ENCODE peak calls at places on chromosomes 13 and 19, in nine cellular contexts. One of them, this sample, is unnamed.

GRCh38 chr13:91546865-91547264 is 148.4 kb downstream of the GPC5 start:
- DNase-seq in NCI-H2029: no peak
- DNase-seq in lower leg skin: no peak
- DNase-seq in M059J: no peak
- DNase-seq in T-cell: no peak
- DNase-seq in GDM1: no peak
- DNase-seq in sciatic nerve: no peak
- DNase-seq in A172: no peak
- DNase-seq in uterus: no peak
- DNase-seq in this sample: no peak

GRCh38 chr13:111204438-111205177 is 89.5 kb downstream of the ARHGEF7 start:
- DNase-seq in NCI-H2029: peak; percentile 12
- DNase-seq in lower leg skin: peak; percentile 87
- DNase-seq in M059J: no peak
- DNase-seq in T-cell: no peak
- DNase-seq in GDM1: no peak
- DNase-seq in sciatic nerve: peak; percentile 85
- DNase-seq in A172: no peak
- DNase-seq in uterus: peak; percentile 66
- DNase-seq in this sample: no peak

GRCh38 chr19:3302755-3303154 is 63.6 kb upstream of the NFIC start:
- DNase-seq in NCI-H2029: no peak
- DNase-seq in lower leg skin: no peak
- DNase-seq in M059J: no peak
- DNase-seq in T-cell: no peak
- DNase-seq in GDM1: no peak
- DNase-seq in sciatic nerve: no peak
- DNase-seq in A172: no peak
- DNase-seq in uterus: no peak
- DNase-seq in this sample: no peak

GRCh38 chr19:53130506-53130905 is 2.2 kb downstream of the ZNF415 start:
- DNase-seq in NCI-H2029: no peak
- DNase-seq in lower leg skin: no peak
- DNase-seq in M059J: no peak
- DNase-seq in T-cell: no peak
- DNase-seq in GDM1: no peak
- DNase-seq in sciatic nerve: no peak
- DNase-seq in A172: no peak
- DNase-seq in uterus: no peak
- DNase-seq in this sample: no peak

GRCh38 chr13:111184685-111185401 is 69.7 kb downstream of the ARHGEF7 start:
- DNase-seq in NCI-H2029: peak; percentile 13
- DNase-seq in lower leg skin: no peak
- DNase-seq in M059J: no peak
- DNase-seq in T-cell: peak; percentile 23
- DNase-seq in GDM1: no peak
- DNase-seq in sciatic nerve: no peak
- DNase-seq in A172: no peak
- DNase-seq in uterus: no peak
- DNase-seq in this sample: no peak

GRCh38 chr13:91491980-91492379 is 93.6 kb downstream of the GPC5 start:
- DNase-seq in NCI-H2029: no peak
- DNase-seq in lower leg skin: no peak
- DNase-seq in M059J: no peak
- DNase-seq in T-cell: no peak
- DNase-seq in GDM1: no peak
- DNase-seq in sciatic nerve: no peak
- DNase-seq in A172: no peak
- DNase-seq in uterus: no peak
- DNase-seq in this sample: no peak

GRCh38 chr19:7829162-7829520 is 877 bp upstream of the EVI5L start:
- DNase-seq in NCI-H2029: no peak
- DNase-seq in lower leg skin: no peak
- DNase-seq in M059J: no peak
- DNase-seq in T-cell: no peak
- DNase-seq in GDM1: no peak
- DNase-seq in sciatic nerve: no peak
- DNase-seq in A172: no peak
- DNase-seq in uterus: no peak
- DNase-seq in this sample: no peak

GRCh38 chr13:46010148-46010547 is 42.4 kb downstream of the ZC3H13 start:
- DNase-seq in NCI-H2029: no peak
- DNase-seq in lower leg skin: no peak
- DNase-seq in M059J: no peak
- DNase-seq in T-cell: no peak
- DNase-seq in GDM1: no peak
- DNase-seq in sciatic nerve: no peak
- DNase-seq in A172: peak; percentile 4
- DNase-seq in uterus: no peak
- DNase-seq in this sample: no peak

GRCh38 chr19:45862271-45862563 is 730 bp downstream of the SYMPK start:
- DNase-seq in NCI-H2029: no peak
- DNase-seq in lower leg skin: no peak
- DNase-seq in M059J: no peak
- DNase-seq in T-cell: no peak
- DNase-seq in GDM1: no peak
- DNase-seq in sciatic nerve: no peak
- DNase-seq in A172: no peak
- DNase-seq in uterus: no peak
- DNase-seq in this sample: no peak

GRCh38 chr19:41304706-41305483 is 5.1 kb upstream of the CCDC97 start:
- DNase-seq in NCI-H2029: no peak
- DNase-seq in lower leg skin: no peak
- DNase-seq in M059J: no peak
- DNase-seq in T-cell: no peak
- DNase-seq in GDM1: no peak
- DNase-seq in sciatic nerve: peak; percentile 45
- DNase-seq in A172: no peak
- DNase-seq in uterus: no peak
- DNase-seq in this sample: no peak

GRCh38 chr19:14614099-14614412 is 31.2 kb downstream of the CLEC17A start:
- DNase-seq in NCI-H2029: no peak
- DNase-seq in lower leg skin: no peak
- DNase-seq in M059J: no peak
- DNase-seq in T-cell: no peak
- DNase-seq in GDM1: peak; percentile 42
- DNase-seq in sciatic nerve: no peak
- DNase-seq in A172: no peak
- DNase-seq in uterus: no peak
- DNase-seq in this sample: no peak

GRCh38 chr13:50393641-50394040 is 378.4 kb downstream of the KCNRG start:
- DNase-seq in NCI-H2029: no peak
- DNase-seq in lower leg skin: no peak
- DNase-seq in M059J: no peak
- DNase-seq in T-cell: no peak
- DNase-seq in GDM1: no peak
- DNase-seq in sciatic nerve: no peak
- DNase-seq in A172: no peak
- DNase-seq in uterus: no peak
- DNase-seq in this sample: no peak

GRCh38 chr19:11375143-11375948 is 880 bp downstream of the SWSAP1 start:
- DNase-seq in NCI-H2029: peak; percentile 82
- DNase-seq in lower leg skin: peak; percentile 91
- DNase-seq in M059J: peak; percentile 32
- DNase-seq in T-cell: peak; percentile 75
- DNase-seq in GDM1: peak; percentile 57
- DNase-seq in sciatic nerve: peak; percentile 80
- DNase-seq in A172: no peak
- DNase-seq in uterus: peak; percentile 55
- DNase-seq in this sample: peak; percentile 65

GRCh38 chr13:49821216-49821820 is 28.8 kb upstream of the KPNA3 start:
- DNase-seq in NCI-H2029: no peak
- DNase-seq in lower leg skin: no peak
- DNase-seq in M059J: peak; percentile 21
- DNase-seq in T-cell: no peak
- DNase-seq in GDM1: no peak
- DNase-seq in sciatic nerve: no peak
- DNase-seq in A172: peak; percentile 14
- DNase-seq in uterus: no peak
- DNase-seq in this sample: no peak

GRCh38 chr13:51370116-51370515 is 30.6 kb downstream of the SERPINE3 start:
- DNase-seq in NCI-H2029: no peak
- DNase-seq in lower leg skin: no peak
- DNase-seq in M059J: no peak
- DNase-seq in T-cell: no peak
- DNase-seq in GDM1: no peak
- DNase-seq in sciatic nerve: no peak
- DNase-seq in A172: no peak
- DNase-seq in uterus: no peak
- DNase-seq in this sample: no peak

GRCh38 chr19:17159466-17160393 is 55.4 kb upstream of the USE1 start:
- DNase-seq in NCI-H2029: no peak
- DNase-seq in lower leg skin: no peak
- DNase-seq in M059J: no peak
- DNase-seq in T-cell: no peak
- DNase-seq in GDM1: no peak
- DNase-seq in sciatic nerve: no peak
- DNase-seq in A172: no peak
- DNase-seq in uterus: no peak
- DNase-seq in this sample: no peak

GRCh38 chr19:54458648-54459281 is 4.8 kb downstream of the LENG9 start:
- DNase-seq in NCI-H2029: no peak
- DNase-seq in lower leg skin: no peak
- DNase-seq in M059J: no peak
- DNase-seq in T-cell: no peak
- DNase-seq in GDM1: no peak
- DNase-seq in sciatic nerve: peak; percentile 60
- DNase-seq in A172: no peak
- DNase-seq in uterus: no peak
- DNase-seq in this sample: no peak

GRCh38 chr19:53991224-53992113 is at the start of gene CACNG6:
- DNase-seq in NCI-H2029: no peak
- DNase-seq in lower leg skin: no peak
- DNase-seq in M059J: peak; percentile 63
- DNase-seq in T-cell: no peak
- DNase-seq in GDM1: no peak
- DNase-seq in sciatic nerve: no peak
- DNase-seq in A172: peak; percentile 61
- DNase-seq in uterus: no peak
- DNase-seq in this sample: no peak

GRCh38 chr13:109389456-109389855 is 396.9 kb downstream of the IRS2 start:
- DNase-seq in NCI-H2029: no peak
- DNase-seq in lower leg skin: no peak
- DNase-seq in M059J: peak; percentile 74
- DNase-seq in T-cell: no peak
- DNase-seq in GDM1: no peak
- DNase-seq in sciatic nerve: no peak
- DNase-seq in A172: peak; percentile 8
- DNase-seq in uterus: no peak
- DNase-seq in this sample: no peak

GRCh38 chr13:45196622-45197021 is 4.2 kb downstream of the KCTD4 start:
- DNase-seq in NCI-H2029: no peak
- DNase-seq in lower leg skin: no peak
- DNase-seq in M059J: peak; percentile 88
- DNase-seq in T-cell: no peak
- DNase-seq in GDM1: no peak
- DNase-seq in sciatic nerve: no peak
- DNase-seq in A172: peak; percentile 63
- DNase-seq in uterus: no peak
- DNase-seq in this sample: peak; percentile 90

GRCh38 chr13:47933688-47934011 is 67.4 kb downstream of the SUCLA2 start:
- DNase-seq in NCI-H2029: no peak
- DNase-seq in lower leg skin: no peak
- DNase-seq in M059J: peak; percentile 53
- DNase-seq in T-cell: no peak
- DNase-seq in GDM1: no peak
- DNase-seq in sciatic nerve: no peak
- DNase-seq in A172: no peak
- DNase-seq in uterus: no peak
- DNase-seq in this sample: peak; percentile 43

GRCh38 chr13:104750377-104750776 is 1684.2 kb upstream of the SLC10A2 start:
- DNase-seq in NCI-H2029: no peak
- DNase-seq in lower leg skin: no peak
- DNase-seq in M059J: peak; percentile 45
- DNase-seq in T-cell: no peak
- DNase-seq in GDM1: no peak
- DNase-seq in sciatic nerve: no peak
- DNase-seq in A172: peak; percentile 2
- DNase-seq in uterus: no peak
- DNase-seq in this sample: peak; percentile 97

GRCh38 chr19:1079566-1080111 is 12.7 kb downstream of the ARHGAP45 start:
- DNase-seq in NCI-H2029: no peak
- DNase-seq in lower leg skin: no peak
- DNase-seq in M059J: no peak
- DNase-seq in T-cell: no peak
- DNase-seq in GDM1: no peak
- DNase-seq in sciatic nerve: peak; percentile 61
- DNase-seq in A172: no peak
- DNase-seq in uterus: no peak
- DNase-seq in this sample: no peak

GRCh38 chr13:23668557-23668956 is 98.3 kb downstream of the TNFRSF19 start:
- DNase-seq in NCI-H2029: no peak
- DNase-seq in lower leg skin: no peak
- DNase-seq in M059J: no peak
- DNase-seq in T-cell: no peak
- DNase-seq in GDM1: no peak
- DNase-seq in sciatic nerve: no peak
- DNase-seq in A172: no peak
- DNase-seq in uterus: no peak
- DNase-seq in this sample: no peak

GRCh38 chr19:35495107-35496064 is 5.1 kb upstream of the KRTDAP start:
- DNase-seq in NCI-H2029: peak; percentile 51
- DNase-seq in lower leg skin: peak; percentile 92
- DNase-seq in M059J: peak; percentile 46
- DNase-seq in T-cell: peak; percentile 24
- DNase-seq in GDM1: peak; percentile 34
- DNase-seq in sciatic nerve: peak; percentile 73
- DNase-seq in A172: peak; percentile 51
- DNase-seq in uterus: peak; percentile 58
- DNase-seq in this sample: peak; percentile 77

GRCh38 chr13:26095846-26096245 is 44.0 kb upstream of the SHISA2 start:
- DNase-seq in NCI-H2029: no peak
- DNase-seq in lower leg skin: no peak
- DNase-seq in M059J: no peak
- DNase-seq in T-cell: no peak
- DNase-seq in GDM1: no peak
- DNase-seq in sciatic nerve: no peak
- DNase-seq in A172: no peak
- DNase-seq in uterus: no peak
- DNase-seq in this sample: no peak

GRCh38 chr19:54420068-54420382 is 4.8 kb downstream of the TTYH1 start:
- DNase-seq in NCI-H2029: no peak
- DNase-seq in lower leg skin: no peak
- DNase-seq in M059J: no peak
- DNase-seq in T-cell: no peak
- DNase-seq in GDM1: no peak
- DNase-seq in sciatic nerve: no peak
- DNase-seq in A172: no peak
- DNase-seq in uterus: no peak
- DNase-seq in this sample: no peak

GRCh38 chr19:16367269-16367683 is 42.6 kb downstream of the KLF2 start:
- DNase-seq in NCI-H2029: no peak
- DNase-seq in lower leg skin: no peak
- DNase-seq in M059J: no peak
- DNase-seq in T-cell: peak; percentile 68
- DNase-seq in GDM1: peak; percentile 10
- DNase-seq in sciatic nerve: no peak
- DNase-seq in A172: no peak
- DNase-seq in uterus: no peak
- DNase-seq in this sample: no peak

GRCh38 chr13:92355213-92355612 is 871.4 kb upstream of the GPC6 start:
- DNase-seq in NCI-H2029: peak; percentile 16
- DNase-seq in lower leg skin: no peak
- DNase-seq in M059J: peak; percentile 12
- DNase-seq in T-cell: no peak
- DNase-seq in GDM1: peak; percentile 28
- DNase-seq in sciatic nerve: no peak
- DNase-seq in A172: peak; percentile 41
- DNase-seq in uterus: no peak
- DNase-seq in this sample: peak; percentile 2

GRCh38 chr13:51560336-51560735 is 23.9 kb upstream of the WDFY2 start:
- DNase-seq in NCI-H2029: no peak
- DNase-seq in lower leg skin: no peak
- DNase-seq in M059J: no peak
- DNase-seq in T-cell: no peak
- DNase-seq in GDM1: peak; percentile 66
- DNase-seq in sciatic nerve: no peak
- DNase-seq in A172: no peak
- DNase-seq in uterus: no peak
- DNase-seq in this sample: no peak

GRCh38 chr19:41478875-41479756 is 36.2 kb downstream of the ERICH4 start:
- DNase-seq in NCI-H2029: no peak
- DNase-seq in lower leg skin: no peak
- DNase-seq in M059J: no peak
- DNase-seq in T-cell: no peak
- DNase-seq in GDM1: no peak
- DNase-seq in sciatic nerve: no peak
- DNase-seq in A172: peak; percentile 4
- DNase-seq in uterus: no peak
- DNase-seq in this sample: no peak

This sample was measured in kidney tubule cell.